ENCODE peak calls at places on chromosomes 11 and 22, in six cellular contexts. X is GM23338; N is MG63; D is upper lobe of right lung; Q is effector memory CD4-positive, alpha-beta T cell; Z is pancreas. F is an unnamed sample.
A peak's percentile ranks its signal among the peaks of the same experiment; 100 is the strongest.

GRCh38 chr11:23866641-23867040 is 630.2 kb upstream of the LUZP2 start:
- DNase-seq in Z (no peak), N (no peak), D (no peak), Q (no peak), X (no peak), F (no peak)

GRCh38 chr11:34916014-34916809 is at the start of the genes APIP and PDHX:
- DNase-seq in X (peak; percentile 99), Z (peak; percentile 100), D (peak; percentile 100), Q (peak; percentile 98), N (peak; percentile 100), F (peak; percentile 98)

GRCh38 chr22:41074061-41074460 is 18.3 kb upstream of the EP300 start:
- DNase-seq in Q (no peak), Z (no peak), X (no peak), D (no peak), N (no peak), F (no peak)

GRCh38 chr11:118841469-118842222 is 42.0 kb upstream of the CXCR5 start:
- DNase-seq in X (no peak), D (no peak), Q (peak; percentile 13), N (no peak), Z (no peak), F (no peak)

GRCh38 chr22:30208631-30209603 is 37.6 kb downstream of the LIF start:
- DNase-seq in D (no peak), Z (peak; percentile 63), X (no peak), Q (no peak), N (peak; percentile 60), F (peak; percentile 40)

GRCh38 chr22:19555651-19556050 is 31.4 kb upstream of the CLDN5 start:
- DNase-seq in D (no peak), N (no peak), X (no peak), Z (no peak), Q (no peak), F (no peak)

GRCh38 chr22:11605468-11605981 is 3922.5 kb upstream of the OR11H1 start:
- DNase-seq in N (no peak), Q (no peak), Z (no peak), D (peak; percentile 65), X (no peak), F (no peak)

GRCh38 chr11:95363710-95364109 is 132.7 kb upstream of the SESN3 start:
- DNase-seq in Z (no peak), X (peak; percentile 77), Q (no peak), D (no peak), N (no peak), F (peak; percentile 51)

GRCh38 chr11:118602331-118602730 is 5.1 kb upstream of the PHLDB1 start:
- DNase-seq in X (no peak), Z (no peak), Q (no peak), N (no peak), D (no peak), F (no peak)

GRCh38 chr11:61555978-61556377 is 24.9 kb downstream of the SYT7 start:
- DNase-seq in D (no peak), X (no peak), Q (no peak), Z (no peak), N (no peak), F (peak; percentile 60)
- H3K27me3 ChIP-seq in D (peaks cover 42% of the 10 kb centered on the region), X (peaks cover 17% of the 10 kb centered on the region), Q (peaks cover 30% of the 10 kb centered on the region), Z (no peaks in the 10 kb centered on the region), N (no peaks in the 10 kb centered on the region), F (peaks cover 22% of the 10 kb centered on the region)

DNA sequence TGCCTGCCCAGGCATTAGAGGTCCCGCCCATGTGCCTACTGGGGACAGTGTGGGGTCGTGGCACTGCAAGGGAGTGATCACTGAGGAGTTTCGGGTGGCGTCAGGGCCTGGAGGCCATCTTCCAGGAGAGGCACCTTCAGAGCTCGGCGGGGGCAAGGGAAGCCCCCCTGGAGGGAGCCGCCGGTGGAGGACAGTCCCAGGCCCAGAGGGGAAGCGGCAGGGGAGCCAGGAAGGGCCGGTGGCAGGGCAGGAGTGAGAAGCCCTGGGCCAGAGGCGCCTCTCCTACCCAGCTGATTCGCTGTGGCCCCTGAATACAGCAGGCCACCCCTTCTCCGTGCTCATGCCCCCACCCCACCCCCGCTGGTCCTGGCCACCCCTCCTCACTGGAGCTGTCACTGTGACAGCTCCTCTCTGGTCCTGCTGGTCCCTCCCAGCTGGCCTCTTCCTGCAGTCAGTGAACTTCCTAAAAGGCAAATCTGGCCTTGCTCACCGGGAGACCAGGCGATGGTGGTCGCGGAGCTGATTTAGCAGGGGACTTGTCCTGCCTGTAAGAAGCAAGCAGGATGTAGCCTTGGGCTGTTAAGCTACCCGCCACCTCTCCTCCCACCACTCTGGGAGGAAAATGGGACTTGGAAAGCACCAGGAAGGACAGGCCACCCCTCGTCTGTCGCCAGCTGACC is 2.1 kb upstream of the MAPK11 start:
- DNase-seq in D (no peak), Z (no peak), N (no peak), X (no peak), Q (no peak), F (no peak)
- H3K4me3 ChIP-seq in D (peak overlapping the region; percentile 56), Z (peak overlapping the region; percentile 49), N (no peak overlapping the region), X (peak overlapping the region; percentile 63), Q (no peak overlapping the region), F (no peak overlapping the region)

GRCh38 chr11:22800482-22800881 is 29.1 kb downstream of the SVIP start:
- DNase-seq in N (no peak), Z (no peak), Q (no peak), D (no peak), X (no peak), F (no peak)
- H3K36me3 ChIP-seq in N (no peaks in the 10 kb centered on the region), Z (no peaks in the 10 kb centered on the region), Q (no peaks in the 10 kb centered on the region), D (no peaks in the 10 kb centered on the region), X (no peaks in the 10 kb centered on the region), F (no peaks in the 10 kb centered on the region)

DNA sequence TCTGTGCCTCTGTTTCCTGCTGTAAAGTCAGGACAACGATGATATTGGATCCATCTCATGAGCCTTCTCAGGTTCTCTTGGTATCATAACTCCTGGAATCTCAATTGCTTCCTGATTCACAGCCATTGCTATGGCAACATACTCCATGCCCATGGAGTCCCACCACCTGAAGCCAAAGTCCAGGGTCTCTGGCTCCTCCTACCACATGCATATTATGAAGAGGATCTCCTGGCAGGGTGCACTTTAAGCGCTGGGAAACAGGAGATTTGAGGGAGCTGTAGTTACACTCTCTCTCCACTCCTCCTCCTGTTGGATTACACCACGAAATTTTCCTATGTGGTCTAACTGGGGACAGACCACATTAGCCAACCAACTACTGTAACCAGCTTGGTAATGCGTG is 130.9 kb upstream of the SEZ6L start:
- DNase-seq in X (peak; percentile 30), D (no peak), N (no peak), Z (no peak), Q (no peak), F (no peak)
- H3K27me3 ChIP-seq in X (no peaks in the 10 kb centered on the region), D (no peaks in the 10 kb centered on the region), N (no peaks in the 10 kb centered on the region), Z (no peaks in the 10 kb centered on the region), Q (no peaks in the 10 kb centered on the region), F (no peaks in the 10 kb centered on the region)